ENCODE peak calls at places on chromosomes 4 and X, in nine cellular contexts. M, Q, H, F, Z, P, N, O and W are unnamed samples.

GRCh38 chrX:2767631-2768455 is 16.0 kb downstream of the XG start:
- DNase-seq in M (no peak), Q (peak), H (no peak), F (peak), Z (peak), P (no peak), N (peak), O (peak), W (no peak)

GRCh38 chrX:10146350-10146749 is 10.4 kb upstream of the CLCN4 start:
- DNase-seq in M (no peak), Q (no peak), H (no peak), F (no peak), Z (no peak), P (no peak), N (no peak), O (no peak), W (no peak)

GRCh38 chrX:19889582-19890342 is 2.4 kb upstream of the SH3KBP1 start:
- DNase-seq in M (no peak), Q (peak), H (no peak), F (peak), Z (no peak), P (no peak), N (no peak), O (peak), W (peak)

GRCh38 chr4:30461218-30461617 is 259.0 kb upstream of the PCDH7 start:
- DNase-seq in M (no peak), Q (no peak), H (no peak), F (no peak), Z (no peak), P (no peak), N (no peak), O (no peak), W (no peak)

GRCh38 chr4:78484574-78484973 is 67.0 kb upstream of the ANXA3 start:
- DNase-seq in M (no peak), Q (no peak), H (no peak), F (no peak), Z (no peak), P (no peak), N (no peak), O (no peak), W (no peak)

GRCh38 chrX:16479206-16479869 is 170.6 kb upstream of the S100G start:
- DNase-seq in M (no peak), Q (peak), H (no peak), F (peak), Z (no peak), P (no peak), N (peak), O (peak), W (no peak)

GRCh38 chrX:47749185-47749967 is 87.3 kb upstream of the ZNF81 start:
- DNase-seq in M (no peak), Q (no peak), H (no peak), F (peak), Z (no peak), P (peak), N (no peak), O (peak), W (no peak)

GRCh38 chrX:21756785-21757529 is 959 bp downstream of the SMPX start:
- DNase-seq in M (no peak), Q (no peak), H (no peak), F (no peak), Z (no peak), P (no peak), N (no peak), O (no peak), W (no peak)

GRCh38 chr4:14700083-14700482 is 302.2 kb upstream of the CPEB2 start:
- DNase-seq in M (no peak), Q (no peak), H (no peak), F (no peak), Z (no peak), P (no peak), N (no peak), O (no peak), W (no peak)

GRCh38 chrX:51893931-51894696 is 691 bp downstream of the MAGED1 start:
- DNase-seq in M (no peak), Q (peak), H (no peak), F (peak), Z (peak), P (peak), N (no peak), O (peak), W (peak)

GRCh38 chr4:168623011-168623410 is 126.2 kb downstream of the PALLD start:
- DNase-seq in M (no peak), Q (no peak), H (no peak), F (no peak), Z (no peak), P (no peak), N (no peak), O (no peak), W (no peak)

GRCh38 chr4:7103599-7104365 is 35.9 kb upstream of the GRPEL1 start:
- DNase-seq in M (no peak), Q (peak), H (peak), F (no peak), Z (peak), P (peak), N (no peak), O (no peak), W (no peak)

GRCh38 chrX:40153335-40154221 is 55.8 kb upstream of the BCOR start:
- DNase-seq in M (no peak), Q (no peak), H (peak), F (no peak), Z (peak), P (peak), N (no peak), O (peak), W (no peak)

GRCh38 chr4:142707397-142707796 is 138.7 kb downstream of the INPP4B start:
- DNase-seq in M (no peak), Q (no peak), H (no peak), F (no peak), Z (no peak), P (no peak), N (no peak), O (no peak), W (no peak)

GRCh38 chr4:73142995-73143547 is 73.6 kb upstream of the COX18 start:
- DNase-seq in M (no peak), Q (no peak), H (no peak), F (no peak), Z (no peak), P (no peak), N (no peak), O (peak), W (no peak)

GRCh38 chr4:147768113-147768512 is 36.2 kb downstream of the ARHGAP10 start:
- DNase-seq in M (peak), Q (no peak), H (no peak), F (peak), Z (no peak), P (no peak), N (peak), O (peak), W (no peak)

GRCh38 chr4:13777341-13777740 is 149.8 kb upstream of the BOD1L1 start:
- DNase-seq in M (no peak), Q (no peak), H (no peak), F (no peak), Z (no peak), P (no peak), N (no peak), O (peak), W (no peak)

GRCh38 chrX:140765043-140765784 is 55.7 kb downstream of the LINC00632 start:
- DNase-seq in M (no peak), Q (no peak), H (peak), F (peak), Z (no peak), P (peak), N (no peak), O (peak), W (no peak)